ENCODE peak calls at places on chromosomes 11 and 22, in ten cellular contexts. One of them, this sample, is unnamed.

GRCh38 chr11:120244476-120244875 is 4.5 kb downstream of the POU2F3 start:
- DNase-seq in hepatocyte: no peak
- DNase-seq in psoas muscle: no peak
- DNase-seq in transverse colon: no peak
- DNase-seq in heart right ventricle: no peak
- DNase-seq in fibroblast of lung: peak; percentile 52
- DNase-seq in stomach: no peak
- DNase-seq in left ventricle myocardium inferior: no peak
- DNase-seq in A673: peak; percentile 36
- DNase-seq in K562: no peak
- DNase-seq in this sample: no peak

GRCh38 chr11:73875840-73876239 is 806 bp downstream of the COA4 start:
- DNase-seq in hepatocyte: peak; percentile 14
- DNase-seq in psoas muscle: no peak
- DNase-seq in transverse colon: no peak
- DNase-seq in heart right ventricle: no peak
- DNase-seq in fibroblast of lung: no peak
- DNase-seq in stomach: no peak
- DNase-seq in left ventricle myocardium inferior: no peak
- DNase-seq in A673: no peak
- DNase-seq in K562: peak; percentile 24
- DNase-seq in this sample: no peak

GRCh38 chr22:45036154-45036553 is 26.3 kb upstream of the PHF21B start:
- DNase-seq in hepatocyte: peak; percentile 28
- DNase-seq in psoas muscle: no peak
- DNase-seq in transverse colon: no peak
- DNase-seq in heart right ventricle: no peak
- DNase-seq in fibroblast of lung: peak; percentile 59
- DNase-seq in stomach: no peak
- DNase-seq in left ventricle myocardium inferior: no peak
- DNase-seq in A673: peak; percentile 15
- DNase-seq in K562: no peak
- DNase-seq in this sample: peak; percentile 94

GRCh38 chr22:19943665-19944026 is 2.0 kb upstream of the TXNRD2 start:
- DNase-seq in hepatocyte: no peak
- DNase-seq in psoas muscle: no peak
- DNase-seq in transverse colon: no peak
- DNase-seq in heart right ventricle: no peak
- DNase-seq in fibroblast of lung: peak; percentile 89
- DNase-seq in stomach: no peak
- DNase-seq in left ventricle myocardium inferior: no peak
- DNase-seq in A673: peak; percentile 73
- DNase-seq in K562: peak; percentile 72
- DNase-seq in this sample: no peak

GRCh38 chr11:11916981-11917399 is 75.2 kb downstream of the USP47 start:
- DNase-seq in hepatocyte: peak; percentile 11
- DNase-seq in psoas muscle: no peak
- DNase-seq in transverse colon: no peak
- DNase-seq in heart right ventricle: no peak
- DNase-seq in fibroblast of lung: peak; percentile 95
- DNase-seq in stomach: no peak
- DNase-seq in left ventricle myocardium inferior: no peak
- DNase-seq in A673: peak; percentile 9
- DNase-seq in K562: no peak
- DNase-seq in this sample: no peak

GRCh38 chr11:80873309-80873999 is 1432.6 kb upstream of the TENM4 start:
- DNase-seq in hepatocyte: peak; percentile 26
- DNase-seq in psoas muscle: no peak
- DNase-seq in transverse colon: no peak
- DNase-seq in heart right ventricle: no peak
- DNase-seq in fibroblast of lung: peak; percentile 51
- DNase-seq in stomach: no peak
- DNase-seq in left ventricle myocardium inferior: no peak
- DNase-seq in A673: peak; percentile 31
- DNase-seq in K562: no peak
- DNase-seq in this sample: no peak

GRCh38 chr11:77151804-77152513 is 23.9 kb downstream of the MYO7A start:
- DNase-seq in hepatocyte: no peak
- DNase-seq in psoas muscle: no peak
- DNase-seq in transverse colon: peak; percentile 40
- DNase-seq in heart right ventricle: no peak
- DNase-seq in fibroblast of lung: peak; percentile 72
- DNase-seq in stomach: no peak
- DNase-seq in left ventricle myocardium inferior: no peak
- DNase-seq in A673: no peak
- DNase-seq in K562: no peak
- DNase-seq in this sample: no peak

GRCh38 chr11:110710520-110711381 is 1.5 kb downstream of the ARHGAP20 start:
- DNase-seq in hepatocyte: peak; percentile 28
- DNase-seq in psoas muscle: peak; percentile 53
- DNase-seq in transverse colon: peak; percentile 40
- DNase-seq in heart right ventricle: peak; percentile 22
- DNase-seq in fibroblast of lung: peak; percentile 43
- DNase-seq in stomach: peak; percentile 51
- DNase-seq in left ventricle myocardium inferior: peak; percentile 23
- DNase-seq in A673: peak; percentile 65
- DNase-seq in K562: no peak
- DNase-seq in this sample: peak; percentile 54

GRCh38 chr22:40541300-40541699 is 95.2 kb downstream of the MRTFA start:
- DNase-seq in hepatocyte: no peak
- DNase-seq in psoas muscle: no peak
- DNase-seq in transverse colon: no peak
- DNase-seq in heart right ventricle: no peak
- DNase-seq in fibroblast of lung: no peak
- DNase-seq in stomach: no peak
- DNase-seq in left ventricle myocardium inferior: no peak
- DNase-seq in A673: no peak
- DNase-seq in K562: no peak
- DNase-seq in this sample: no peak

GRCh38 chr22:26398741-26399153 is 30.3 kb upstream of the ASPHD2 start:
- DNase-seq in hepatocyte: peak; percentile 76
- DNase-seq in psoas muscle: peak; percentile 48
- DNase-seq in transverse colon: peak; percentile 57
- DNase-seq in heart right ventricle: peak; percentile 43
- DNase-seq in fibroblast of lung: peak; percentile 77
- DNase-seq in stomach: peak; percentile 55
- DNase-seq in left ventricle myocardium inferior: peak; percentile 16
- DNase-seq in A673: peak; percentile 70
- DNase-seq in K562: peak; percentile 69
- DNase-seq in this sample: peak; percentile 23

GRCh38 chr11:47466701-47467250 is 17.8 kb upstream of the RAPSN start:
- DNase-seq in hepatocyte: no peak
- DNase-seq in psoas muscle: peak; percentile 33
- DNase-seq in transverse colon: peak; percentile 46
- DNase-seq in heart right ventricle: peak; percentile 45
- DNase-seq in fibroblast of lung: peak; percentile 35
- DNase-seq in stomach: peak; percentile 60
- DNase-seq in left ventricle myocardium inferior: peak; percentile 23
- DNase-seq in A673: peak; percentile 88
- DNase-seq in K562: no peak
- DNase-seq in this sample: peak; percentile 80

DNA sequence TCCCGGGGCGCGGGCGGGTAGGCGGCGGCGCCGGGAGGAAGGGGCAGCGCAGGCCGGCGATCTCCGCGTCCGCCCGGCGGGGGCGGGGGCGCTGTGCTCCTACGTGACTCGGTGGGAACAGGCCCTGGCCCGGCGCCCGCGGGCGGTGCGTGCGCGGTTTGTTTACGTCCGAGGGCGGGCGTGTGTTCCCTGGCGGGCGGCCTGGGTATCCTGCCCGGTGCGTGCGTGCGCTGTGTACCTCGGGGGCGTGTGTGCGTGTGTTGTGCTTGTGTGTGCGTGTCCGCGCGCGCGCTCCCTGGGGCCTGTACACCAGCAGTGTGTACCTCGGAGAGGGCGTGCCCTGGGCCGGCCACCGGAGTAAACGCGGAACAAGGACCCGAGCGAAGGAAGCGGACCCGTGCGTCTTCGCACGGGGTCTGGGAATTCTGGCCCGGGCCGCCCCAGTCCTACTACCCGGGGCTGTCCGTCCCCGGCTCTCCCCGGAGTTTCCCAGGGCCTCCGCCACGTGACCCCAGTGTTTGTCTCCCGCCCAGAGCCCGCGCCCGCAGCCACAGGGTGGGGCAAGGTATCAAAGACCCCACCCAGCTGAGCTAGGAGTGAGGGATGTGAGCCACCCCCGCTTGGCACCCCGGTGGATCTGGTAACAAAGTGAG is 769 bp downstream of the MAFF start:
- DNase-seq in hepatocyte: peak; percentile 94
- DNase-seq in psoas muscle: peak; percentile 92
- DNase-seq in transverse colon: peak; percentile 88
- DNase-seq in heart right ventricle: peak; percentile 87
- DNase-seq in fibroblast of lung: peak; percentile 84
- DNase-seq in stomach: peak; percentile 94
- DNase-seq in left ventricle myocardium inferior: peak; percentile 89
- DNase-seq in A673: peak; percentile 63
- DNase-seq in K562: peak; percentile 83
- DNase-seq in this sample: peak; percentile 98
- TF ChIP-seq CTCF in hepatocyte: no peak
- TF ChIP-seq CTCF in psoas muscle: peak; percentile 22
- TF ChIP-seq CTCF in transverse colon: no peak
- TF ChIP-seq CTCF in heart right ventricle: peak; percentile 46
- TF ChIP-seq CTCF in fibroblast of lung: no peak
- TF ChIP-seq CTCF in stomach: no peak
- TF ChIP-seq CTCF in left ventricle myocardium inferior: peak; percentile 35
- TF ChIP-seq CTCF in A673: no peak
- TF ChIP-seq CTCF in K562: no peak
- TF ChIP-seq CTCF in this sample: no peak

DNA sequence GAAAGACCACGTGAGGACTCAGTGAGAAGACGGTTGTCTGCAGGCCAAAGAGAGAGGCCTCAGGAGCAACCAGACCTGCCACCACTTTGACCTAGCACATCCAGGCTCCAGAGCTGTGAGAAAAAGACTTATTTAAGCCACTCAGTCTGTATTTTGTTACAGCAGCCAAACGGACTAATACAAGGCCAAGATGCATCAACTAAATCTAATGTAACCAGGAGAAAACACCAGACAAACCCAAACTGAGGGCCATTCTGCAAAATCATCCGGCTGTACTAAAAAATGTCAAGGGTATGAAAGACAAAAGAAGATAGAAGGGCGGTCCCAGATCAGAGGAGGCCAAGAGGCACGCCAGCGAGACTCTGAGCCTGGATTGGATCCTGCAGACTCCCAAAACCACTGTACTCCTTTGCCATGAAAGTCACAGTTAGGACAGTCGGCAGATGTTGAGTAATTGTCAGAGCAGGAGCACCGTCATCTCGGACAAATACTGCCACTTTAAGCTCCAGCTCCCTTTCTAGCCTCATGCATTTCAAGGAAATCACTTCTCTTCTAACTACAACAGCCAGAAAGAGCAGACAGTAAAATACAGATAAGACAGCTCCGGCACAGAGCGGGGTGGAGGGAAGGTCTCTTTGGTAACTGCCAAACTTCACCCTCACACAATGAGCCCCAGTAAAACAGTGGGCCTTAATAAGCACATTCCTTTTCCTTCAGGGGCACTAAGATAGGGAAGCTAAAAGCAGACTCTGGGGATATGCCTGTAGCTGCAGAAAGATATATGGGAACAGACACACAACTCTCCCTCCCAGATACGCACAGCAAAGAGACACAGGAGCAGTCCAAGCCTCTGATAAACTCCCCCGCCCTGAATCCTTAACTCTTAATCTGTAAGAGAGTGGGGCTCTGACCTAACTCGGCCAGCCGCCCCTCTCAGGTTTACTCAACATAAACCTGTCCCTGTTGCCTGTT is 3.5 kb upstream of the ZP1 start:
- DNase-seq in hepatocyte: no peak
- DNase-seq in psoas muscle: no peak
- DNase-seq in transverse colon: no peak
- DNase-seq in heart right ventricle: no peak
- DNase-seq in fibroblast of lung: no peak
- DNase-seq in stomach: no peak
- DNase-seq in left ventricle myocardium inferior: no peak
- DNase-seq in A673: no peak
- DNase-seq in K562: peak; percentile 83
- DNase-seq in this sample: no peak
- H3K4me1 ChIP-seq in hepatocyte: no peaks in the 10 kb centered on the region
- H3K4me1 ChIP-seq in psoas muscle: no peaks in the 10 kb centered on the region
- H3K4me1 ChIP-seq in transverse colon: no peaks in the 10 kb centered on the region
- H3K4me1 ChIP-seq in heart right ventricle: no peaks in the 10 kb centered on the region
- H3K4me1 ChIP-seq in fibroblast of lung: no peaks in the 10 kb centered on the region
- H3K4me1 ChIP-seq in stomach: no peaks in the 10 kb centered on the region
- H3K4me1 ChIP-seq in left ventricle myocardium inferior: no peaks in the 10 kb centered on the region
- H3K4me1 ChIP-seq in A673: no peaks in the 10 kb centered on the region
- H3K4me1 ChIP-seq in K562: peaks cover 26% of the 10 kb centered on the region
- H3K4me1 ChIP-seq in this sample: no peaks in the 10 kb centered on the region

GRCh38 chr11:128207861-128208321 is 379.5 kb downstream of the ETS1 start:
- DNase-seq in hepatocyte: peak; percentile 26
- DNase-seq in psoas muscle: no peak
- DNase-seq in transverse colon: no peak
- DNase-seq in heart right ventricle: no peak
- DNase-seq in fibroblast of lung: peak; percentile 97
- DNase-seq in stomach: no peak
- DNase-seq in left ventricle myocardium inferior: no peak
- DNase-seq in A673: no peak
- DNase-seq in K562: no peak
- DNase-seq in this sample: no peak

GRCh38 chr11:128213461-128213860 is 373.9 kb downstream of the ETS1 start:
- DNase-seq in hepatocyte: no peak
- DNase-seq in psoas muscle: no peak
- DNase-seq in transverse colon: no peak
- DNase-seq in heart right ventricle: no peak
- DNase-seq in fibroblast of lung: no peak
- DNase-seq in stomach: no peak
- DNase-seq in left ventricle myocardium inferior: no peak
- DNase-seq in A673: no peak
- DNase-seq in K562: no peak
- DNase-seq in this sample: no peak

GRCh38 chr11:128208329-128209220 is 378.8 kb downstream of the ETS1 start:
- DNase-seq in hepatocyte: no peak
- DNase-seq in psoas muscle: no peak
- DNase-seq in transverse colon: no peak
- DNase-seq in heart right ventricle: peak; percentile 80
- DNase-seq in fibroblast of lung: peak; percentile 98
- DNase-seq in stomach: no peak
- DNase-seq in left ventricle myocardium inferior: no peak
- DNase-seq in A673: peak; percentile 49
- DNase-seq in K562: no peak
- DNase-seq in this sample: peak; percentile 28

GRCh38 chr11:128212324-128212723 is 375.0 kb downstream of the ETS1 start:
- DNase-seq in hepatocyte: no peak
- DNase-seq in psoas muscle: no peak
- DNase-seq in transverse colon: no peak
- DNase-seq in heart right ventricle: no peak
- DNase-seq in fibroblast of lung: no peak
- DNase-seq in stomach: no peak
- DNase-seq in left ventricle myocardium inferior: no peak
- DNase-seq in A673: no peak
- DNase-seq in K562: no peak
- DNase-seq in this sample: no peak

GRCh38 chr11:128210148-128210940 is 377.0 kb downstream of the ETS1 start:
- DNase-seq in hepatocyte: peak; percentile 84
- DNase-seq in psoas muscle: no peak
- DNase-seq in transverse colon: peak; percentile 51
- DNase-seq in heart right ventricle: peak; percentile 20
- DNase-seq in fibroblast of lung: peak; percentile 98
- DNase-seq in stomach: no peak
- DNase-seq in left ventricle myocardium inferior: no peak
- DNase-seq in A673: peak; percentile 87
- DNase-seq in K562: peak; percentile 11
- DNase-seq in this sample: no peak
- H3K27ac ChIP-seq in hepatocyte: peak overlapping the region; percentile 83
- H3K27ac ChIP-seq in psoas muscle: peak overlapping the region; percentile 19
- H3K27ac ChIP-seq in transverse colon: peak overlapping the region; percentile 9
- H3K27ac ChIP-seq in heart right ventricle: peak overlapping the region; percentile 35
- H3K27ac ChIP-seq in fibroblast of lung: no peak overlapping the region
- H3K27ac ChIP-seq in stomach: peak overlapping the region; percentile 28
- H3K27ac ChIP-seq in left ventricle myocardium inferior: peak overlapping the region; percentile 36
- H3K27ac ChIP-seq in A673: no peak overlapping the region
- H3K27ac ChIP-seq in K562: no peak overlapping the region
- H3K27ac ChIP-seq in this sample: no peak overlapping the region

GRCh38 chr11:65931773-65932557 is 12.7 kb downstream of the DRAP1 start:
- DNase-seq in hepatocyte: no peak
- DNase-seq in psoas muscle: no peak
- DNase-seq in transverse colon: no peak
- DNase-seq in heart right ventricle: no peak
- DNase-seq in fibroblast of lung: no peak
- DNase-seq in stomach: no peak
- DNase-seq in left ventricle myocardium inferior: no peak
- DNase-seq in A673: no peak
- DNase-seq in K562: no peak
- DNase-seq in this sample: no peak
- TF ChIP-seq CTCF in hepatocyte: no peak
- TF ChIP-seq CTCF in psoas muscle: no peak
- TF ChIP-seq CTCF in transverse colon: no peak
- TF ChIP-seq CTCF in heart right ventricle: no peak
- TF ChIP-seq CTCF in fibroblast of lung: peak; percentile 5
- TF ChIP-seq CTCF in stomach: no peak
- TF ChIP-seq CTCF in left ventricle myocardium inferior: no peak
- TF ChIP-seq CTCF in A673: no peak
- TF ChIP-seq CTCF in K562: no peak
- TF ChIP-seq CTCF in this sample: no peak

This sample was measured in ovary.